ENCODE peak calls at places on chromosomes 1 and 21, in six cellular contexts. H is C1 segment of cervical spinal cord; T is COR-L47; O is foreskin keratinocyte; Q is AG10803; I is activated CD8-positive, alpha-beta memory T cell treated with anti-CD3 and anti-CD28 coated beads, Interleukin-2, amount 10 ng/mL, durations not matched to agents 7 days and 5 days. N is an unnamed sample.

GRCh38 chr1:63024132-63024531 is 240.2 kb downstream of the ATG4C start:
- DNase-seq in H (no peak), O (no peak), I (no peak), Q (no peak), T (no peak), N (no peak)

GRCh38 chr1:40041466-40041838 is 923 bp downstream of the CAP1 start:
- DNase-seq in H (no peak), I (no peak), Q (no peak), O (no peak), T (no peak), N (no peak)

GRCh38 chr21:22346576-22346975 is 1348.4 kb downstream of the NCAM2 start:
- DNase-seq in H (no peak), T (no peak), Q (no peak), I (no peak), O (no peak), N (no peak)

GRCh38 chr1:59686170-59686569 is 128.6 kb upstream of the HOOK1 start:
- DNase-seq in Q (no peak), I (no peak), O (no peak), H (no peak), T (no peak), N (no peak)

GRCh38 chr1:115433483-115433882 is 95.4 kb upstream of the NGF start:
- DNase-seq in Q (no peak), T (no peak), I (no peak), H (no peak), O (no peak), N (no peak)

GRCh38 chr21:29287383-29287782 is 11.3 kb upstream of the BACH1 start:
- DNase-seq in T (no peak), Q (peak; percentile 53), O (no peak), I (no peak), H (no peak), N (no peak)

GRCh38 chr1:43569175-43569574 is 38.5 kb downstream of the PTPRF start:
- DNase-seq in I (no peak), H (no peak), Q (no peak), T (no peak), O (no peak), N (no peak)

GRCh38 chr1:145720878-145721671 is 1.8 kb downstream of the CD160 start:
- DNase-seq in I (peak; percentile 82), O (no peak), T (peak; percentile 26), Q (peak; percentile 54), H (peak; percentile 34), N (peak; percentile 25)

GRCh38 chr1:106022312-106022902 is 1034.1 kb upstream of the PRMT6 start:
- DNase-seq in Q (peak; percentile 0), O (no peak), H (no peak), I (no peak), T (peak; percentile 3), N (no peak)

GRCh38 chr1:219862366-219862765 is 66.0 kb downstream of the SLC30A10 start:
- DNase-seq in O (no peak), T (no peak), H (no peak), Q (no peak), I (no peak), N (no peak)

GRCh38 chr1:43276673-43277072 is 6.9 kb downstream of the TMEM125 start:
- DNase-seq in T (no peak), Q (no peak), I (no peak), H (no peak), O (no peak), N (no peak)

GRCh38 chr1:56728964-56729363 is 83.8 kb downstream of the PRKAA2 start:
- DNase-seq in T (no peak), Q (no peak), O (no peak), I (no peak), H (no peak), N (no peak)

GRCh38 chr1:228782662-228783414 is 47.6 kb downstream of the RHOU start:
- DNase-seq in H (no peak), Q (peak; percentile 35), O (no peak), T (no peak), I (no peak), N (no peak)

GRCh38 chr21:18168108-18168507 is 76.5 kb upstream of the CHODL start:
- DNase-seq in Q (no peak), O (no peak), T (no peak), I (no peak), H (no peak), N (no peak)

GRCh38 chr1:154943649-154944421 is 7.3 kb upstream of the PMVK start:
- DNase-seq in Q (peak; percentile 18), O (no peak), H (no peak), I (peak; percentile 59), T (peak; percentile 27), N (peak; percentile 27)

GRCh38 chr1:7669559-7670208 is 101.4 kb upstream of the VAMP3 start:
- DNase-seq in Q (peak; percentile 20), H (peak; percentile 57), T (peak; percentile 90), I (peak; percentile 67), O (no peak), N (peak; percentile 84)

GRCh38 chr1:75838099-75838498 is 41.4 kb downstream of the MSH4 start:
- DNase-seq in Q (no peak), T (no peak), H (no peak), O (no peak), I (no peak), N (no peak)

GRCh38 chr1:110173466-110174117 is 23.3 kb downstream of the SLC6A17 start:
- DNase-seq in I (no peak), O (no peak), H (no peak), Q (peak; percentile 65), T (no peak), N (no peak)

GRCh38 chr1:152940614-152941013 is 6.4 kb upstream of the SPRR5 start:
- DNase-seq in T (no peak), I (no peak), Q (no peak), H (no peak), O (no peak), N (no peak)

GRCh38 chr1:204130178-204130577 is 21.7 kb downstream of the ETNK2 start:
- DNase-seq in H (no peak), Q (no peak), O (no peak), I (no peak), T (peak; percentile 68), N (no peak)

GRCh38 chr1:173101589-173101988 is 50.8 kb upstream of the TNFSF18 start:
- DNase-seq in H (no peak), T (no peak), I (no peak), Q (no peak), O (no peak), N (no peak)

GRCh38 chr21:41207401-41208388 is 39.7 kb downstream of the BACE2 start:
- DNase-seq in O (peak; percentile 47), T (peak; percentile 41), I (no peak), Q (peak; percentile 75), H (peak; percentile 32), N (no peak)

GRCh38 chr21:42027804-42028753 is 17.9 kb upstream of the ZBTB21 start:
- DNase-seq in Q (peak; percentile 29), T (no peak), I (no peak), O (no peak), H (no peak), N (no peak)

GRCh38 chr1:107057197-107058133 is 991 bp downstream of the PRMT6 start:
- DNase-seq in T (peak; percentile 75), H (peak; percentile 63), O (no peak), Q (peak; percentile 29), I (peak; percentile 60), N (peak; percentile 52)

GRCh38 chr1:59506952-59507351 is 210.1 kb downstream of the FGGY start:
- DNase-seq in T (no peak), H (no peak), Q (peak; percentile 80), O (no peak), I (no peak), N (no peak)

GRCh38 chr21:42652527-42653491 is 612 bp upstream of the PDE9A start:
- DNase-seq in H (peak; percentile 72), Q (peak; percentile 4), I (no peak), O (no peak), T (no peak), N (peak; percentile 57)

GRCh38 chr1:25443030-25443699 is 12.5 kb downstream of the MACO1 start:
- DNase-seq in I (no peak), T (no peak), O (no peak), H (no peak), Q (no peak), N (no peak)

GRCh38 chr1:29283804-29284195 is 47.5 kb downstream of the PTPRU start:
- DNase-seq in H (no peak), T (no peak), Q (no peak), I (no peak), O (no peak), N (no peak)

GRCh38 chr1:111199881-111200801 is at the start of gene DENND2D:
- DNase-seq in I (peak; percentile 86), O (no peak), H (peak; percentile 63), Q (no peak), T (no peak), N (no peak)

GRCh38 chr1:118297521-118297920 is 112.5 kb upstream of the SPAG17 start:
- DNase-seq in T (no peak), I (no peak), O (no peak), Q (no peak), H (no peak), N (no peak)

GRCh38 chr1:56838726-56839125 is 15.9 kb upstream of the C8A start:
- DNase-seq in T (no peak), Q (no peak), I (no peak), H (no peak), O (no peak), N (no peak)

GRCh38 chr1:156475568-156476500 is 24.7 kb downstream of the MEF2D start:
- DNase-seq in H (peak; percentile 33), T (no peak), I (no peak), Q (peak; percentile 91), O (no peak), N (no peak)

GRCh38 chr21:46294647-46295176 is 8.6 kb downstream of the YBEY start:
- DNase-seq in I (no peak), Q (peak; percentile 69), H (no peak), T (no peak), O (no peak), N (peak; percentile 3)

GRCh38 chr1:246280551-246280950 is 226.5 kb downstream of the SMYD3 start:
- DNase-seq in H (no peak), T (peak; percentile 21), I (no peak), O (no peak), Q (peak; percentile 37), N (peak; percentile 19)

GRCh38 chr1:184915463-184916080 is 58.7 kb downstream of the NIBAN1 start:
- DNase-seq in O (no peak), H (no peak), I (no peak), T (no peak), Q (peak; percentile 24), N (no peak)

GRCh38 chr1:171742577-171742922 is 685 bp upstream of the VAMP4 start:
- DNase-seq in T (peak; percentile 20), O (no peak), Q (peak; percentile 43), H (peak; percentile 49), I (no peak), N (peak; percentile 83)

GRCh38 chr1:151604291-151604690 is 7.6 kb upstream of the SNX27 start:
- DNase-seq in T (no peak), O (no peak), H (no peak), I (no peak), Q (no peak), N (no peak)

GRCh38 chr1:88557044-88557443 is 127.0 kb upstream of the PKN2 start:
- DNase-seq in T (no peak), O (no peak), I (no peak), H (no peak), Q (no peak), N (no peak)

GRCh38 chr1:196723325-196724185 is 51.1 kb upstream of the CFHR3 start:
- DNase-seq in O (peak; percentile 46), I (peak; percentile 66), H (no peak), T (peak; percentile 46), Q (peak; percentile 61), N (peak; percentile 8)

GRCh38 chr1:56416385-56416972 is 162.9 kb downstream of the PLPP3 start:
- DNase-seq in Q (peak; percentile 17), H (no peak), O (no peak), T (no peak), I (no peak), N (no peak)